ENCODE peak calls at places on chromosomes 13 and 19, in nine cellular contexts. One of them, this sample, is unnamed. For H3K36me3, the result is how much of the 10 kb centered on the place peaks cover.

GRCh38 chr13:86795858-86796257 is 875.3 kb upstream of the SLITRK5 start:
- DNase-seq in left ventricle myocardium inferior: no peak
- DNase-seq in endothelial cell of umbilical vein: no peak
- DNase-seq in BE2C: no peak
- DNase-seq in stomach: no peak
- DNase-seq in lung: no peak
- DNase-seq in mesendoderm: no peak
- DNase-seq in adrenal gland: no peak
- DNase-seq in WERI-Rb-1: no peak
- DNase-seq in this sample: no peak

GRCh38 chr13:47890146-47890814 is 110.8 kb downstream of the SUCLA2 start:
- DNase-seq in left ventricle myocardium inferior: no peak
- DNase-seq in endothelial cell of umbilical vein: no peak
- DNase-seq in BE2C: no peak
- DNase-seq in stomach: no peak
- DNase-seq in lung: no peak
- DNase-seq in mesendoderm: no peak
- DNase-seq in adrenal gland: no peak
- DNase-seq in WERI-Rb-1: no peak
- DNase-seq in this sample: no peak

GRCh38 chr19:39032164-39032918 is at the start of gene FBXO27:
- DNase-seq in left ventricle myocardium inferior: peak
- DNase-seq in endothelial cell of umbilical vein: no peak
- DNase-seq in BE2C: no peak
- DNase-seq in stomach: no peak
- DNase-seq in lung: peak
- DNase-seq in mesendoderm: peak
- DNase-seq in adrenal gland: peak
- DNase-seq in WERI-Rb-1: peak
- DNase-seq in this sample: peak

GRCh38 chr19:48123907-48124675 is 13.5 kb upstream of the PLA2G4C start:
- DNase-seq in left ventricle myocardium inferior: no peak
- DNase-seq in endothelial cell of umbilical vein: peak
- DNase-seq in BE2C: no peak
- DNase-seq in stomach: no peak
- DNase-seq in lung: no peak
- DNase-seq in mesendoderm: no peak
- DNase-seq in adrenal gland: no peak
- DNase-seq in WERI-Rb-1: no peak
- DNase-seq in this sample: no peak

GRCh38 chr13:91946498-91947070 is 548.2 kb downstream of the GPC5 start:
- DNase-seq in left ventricle myocardium inferior: no peak
- DNase-seq in endothelial cell of umbilical vein: peak
- DNase-seq in BE2C: peak
- DNase-seq in stomach: no peak
- DNase-seq in lung: no peak
- DNase-seq in mesendoderm: peak
- DNase-seq in adrenal gland: no peak
- DNase-seq in WERI-Rb-1: peak
- DNase-seq in this sample: peak

GRCh38 chr13:78194904-78195639 is 276.4 kb upstream of the EDNRB start:
- DNase-seq in left ventricle myocardium inferior: no peak
- DNase-seq in endothelial cell of umbilical vein: peak
- DNase-seq in BE2C: no peak
- DNase-seq in stomach: no peak
- DNase-seq in lung: no peak
- DNase-seq in mesendoderm: peak
- DNase-seq in adrenal gland: no peak
- DNase-seq in WERI-Rb-1: peak
- DNase-seq in this sample: no peak

GRCh38 chr19:43651758-43652545 is 12.3 kb upstream of the CADM4 start:
- DNase-seq in left ventricle myocardium inferior: no peak
- DNase-seq in endothelial cell of umbilical vein: peak
- DNase-seq in BE2C: peak
- DNase-seq in stomach: peak
- DNase-seq in lung: peak
- DNase-seq in mesendoderm: peak
- DNase-seq in adrenal gland: peak
- DNase-seq in WERI-Rb-1: peak
- DNase-seq in this sample: peak

GRCh38 chr19:17127671-17128070 is 52.1 kb downstream of the MYO9B start:
- DNase-seq in left ventricle myocardium inferior: no peak
- DNase-seq in endothelial cell of umbilical vein: no peak
- DNase-seq in BE2C: no peak
- DNase-seq in stomach: no peak
- DNase-seq in lung: no peak
- DNase-seq in mesendoderm: no peak
- DNase-seq in adrenal gland: no peak
- DNase-seq in WERI-Rb-1: peak
- DNase-seq in this sample: no peak

GRCh38 chr13:37657134-37657533 is 58.6 kb upstream of the POSTN start:
- DNase-seq in left ventricle myocardium inferior: no peak
- DNase-seq in endothelial cell of umbilical vein: peak
- DNase-seq in BE2C: no peak
- DNase-seq in stomach: no peak
- DNase-seq in lung: no peak
- DNase-seq in mesendoderm: no peak
- DNase-seq in adrenal gland: no peak
- DNase-seq in WERI-Rb-1: no peak
- DNase-seq in this sample: no peak

GRCh38 chr13:76937416-76937815 is 10.9 kb upstream of the ACOD1 start:
- DNase-seq in left ventricle myocardium inferior: no peak
- DNase-seq in endothelial cell of umbilical vein: peak
- DNase-seq in BE2C: no peak
- DNase-seq in stomach: no peak
- DNase-seq in lung: no peak
- DNase-seq in mesendoderm: no peak
- DNase-seq in adrenal gland: peak
- DNase-seq in WERI-Rb-1: no peak
- DNase-seq in this sample: no peak

DNA sequence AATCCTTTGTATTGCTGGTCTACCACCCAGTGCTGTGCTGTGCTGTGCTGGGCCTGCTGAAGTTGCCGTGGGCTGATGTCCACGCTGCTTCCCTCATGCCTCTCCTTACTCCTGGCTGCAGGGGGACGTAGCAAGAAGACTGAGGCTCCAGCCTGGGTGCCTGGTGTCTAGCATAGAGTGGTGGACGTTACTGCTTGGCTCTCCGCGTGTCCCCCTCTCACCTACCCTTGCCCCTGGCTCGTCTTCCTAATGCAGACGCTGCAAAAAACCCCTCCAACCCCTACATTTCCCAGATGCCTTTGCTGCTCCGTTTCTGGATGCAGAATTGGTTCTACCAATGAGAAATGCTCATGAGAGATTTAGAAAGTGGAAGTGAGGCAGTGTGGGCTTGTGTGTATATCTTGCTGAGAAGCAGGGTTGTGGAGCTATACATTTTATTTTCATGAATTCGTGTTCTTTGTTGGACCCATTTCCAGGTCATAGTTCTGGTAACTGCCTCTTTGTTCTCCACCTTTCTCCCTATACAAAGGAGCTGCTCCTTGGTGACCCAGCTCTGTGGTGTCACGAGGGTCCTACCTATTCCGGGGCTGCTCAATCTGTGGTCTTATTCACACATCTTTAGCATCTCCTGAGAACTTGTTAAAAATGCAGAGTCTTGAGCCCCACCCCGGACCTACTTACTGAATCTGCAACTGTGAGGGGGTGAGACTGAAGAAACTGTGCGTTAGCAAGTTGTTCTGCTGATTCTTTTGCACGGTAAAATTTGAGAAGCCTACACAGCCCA is 7.9 kb upstream of the DENND1C start:
- DNase-seq in left ventricle myocardium inferior: no peak
- DNase-seq in endothelial cell of umbilical vein: no peak
- DNase-seq in BE2C: no peak
- DNase-seq in stomach: no peak
- DNase-seq in lung: no peak
- DNase-seq in mesendoderm: no peak
- DNase-seq in adrenal gland: no peak
- DNase-seq in WERI-Rb-1: no peak
- DNase-seq in this sample: peak
- H3K4me3 ChIP-seq in left ventricle myocardium inferior: no peak
- H3K4me3 ChIP-seq in endothelial cell of umbilical vein: no peak
- H3K4me3 ChIP-seq in BE2C: no peak
- H3K4me3 ChIP-seq in stomach: no peak
- H3K4me3 ChIP-seq in lung: no peak
- H3K4me3 ChIP-seq in mesendoderm: no peak
- H3K4me3 ChIP-seq in adrenal gland: no peak
- H3K4me3 ChIP-seq in WERI-Rb-1: no peak
- H3K4me3 ChIP-seq in this sample: no peak

DNA sequence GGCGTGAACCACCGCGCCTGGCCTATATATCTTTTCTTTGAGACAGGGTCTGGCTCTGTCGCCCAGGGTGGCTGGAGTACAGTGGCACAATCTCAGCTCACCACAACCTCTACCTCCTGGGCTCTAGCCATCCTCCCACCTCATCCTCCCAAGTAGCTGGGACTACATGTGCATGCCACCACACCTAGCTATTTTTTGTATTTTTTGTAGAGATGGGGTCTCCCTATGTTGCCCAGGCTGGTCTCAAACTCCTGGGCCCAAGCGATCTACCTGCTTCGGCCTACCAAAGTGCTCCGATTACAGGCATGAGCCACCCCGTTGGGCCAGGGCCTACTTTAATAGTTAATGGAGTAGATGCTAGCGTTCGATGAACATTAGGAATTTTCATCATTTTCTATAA is 3.4 kb downstream of the TNPO2 start:
- DNase-seq in left ventricle myocardium inferior: no peak
- DNase-seq in endothelial cell of umbilical vein: no peak
- DNase-seq in BE2C: no peak
- DNase-seq in stomach: no peak
- DNase-seq in lung: no peak
- DNase-seq in mesendoderm: no peak
- DNase-seq in adrenal gland: no peak
- DNase-seq in WERI-Rb-1: no peak
- DNase-seq in this sample: no peak
- H3K36me3 ChIP-seq in left ventricle myocardium inferior: under half
- H3K36me3 ChIP-seq in endothelial cell of umbilical vein: under half
- H3K36me3 ChIP-seq in BE2C: half or more
- H3K36me3 ChIP-seq in stomach: under half
- H3K36me3 ChIP-seq in lung: under half
- H3K36me3 ChIP-seq in mesendoderm: under half
- H3K36me3 ChIP-seq in adrenal gland: under half
- H3K36me3 ChIP-seq in WERI-Rb-1: half or more
- H3K36me3 ChIP-seq in this sample: under half

GRCh38 chr19:9054207-9054606 is 32.7 kb upstream of the OR1M1 start:
- DNase-seq in left ventricle myocardium inferior: no peak
- DNase-seq in endothelial cell of umbilical vein: no peak
- DNase-seq in BE2C: no peak
- DNase-seq in stomach: no peak
- DNase-seq in lung: no peak
- DNase-seq in mesendoderm: no peak
- DNase-seq in adrenal gland: no peak
- DNase-seq in WERI-Rb-1: no peak
- DNase-seq in this sample: no peak
- H3K4me3 ChIP-seq in left ventricle myocardium inferior: no peak
- H3K4me3 ChIP-seq in endothelial cell of umbilical vein: no peak
- H3K4me3 ChIP-seq in BE2C: no peak
- H3K4me3 ChIP-seq in stomach: no peak
- H3K4me3 ChIP-seq in lung: no peak
- H3K4me3 ChIP-seq in mesendoderm: no peak
- H3K4me3 ChIP-seq in adrenal gland: no peak
- H3K4me3 ChIP-seq in WERI-Rb-1: no peak
- H3K4me3 ChIP-seq in this sample: no peak

DNA sequence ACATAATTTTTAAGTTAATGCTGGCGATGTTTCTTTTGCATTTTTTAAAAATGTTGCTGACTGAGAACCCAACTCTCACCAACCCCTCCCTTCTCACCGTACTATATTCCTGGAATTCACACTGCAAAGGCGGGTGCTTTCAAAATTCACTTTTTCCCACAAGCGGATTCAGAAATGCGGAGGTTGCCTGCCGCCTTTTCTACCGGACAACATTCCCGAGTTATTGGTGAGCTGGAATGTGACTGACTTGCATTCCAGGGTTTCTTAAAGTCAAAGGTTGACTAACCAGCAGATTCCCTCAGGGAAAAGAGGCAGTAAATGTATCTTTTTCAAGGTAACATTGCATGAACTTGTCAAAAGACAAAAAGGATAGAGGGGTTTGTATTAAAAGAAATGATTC is 113.3 kb downstream of the RAB20 start:
- DNase-seq in left ventricle myocardium inferior: no peak
- DNase-seq in endothelial cell of umbilical vein: no peak
- DNase-seq in BE2C: no peak
- DNase-seq in stomach: no peak
- DNase-seq in lung: no peak
- DNase-seq in mesendoderm: peak
- DNase-seq in adrenal gland: no peak
- DNase-seq in WERI-Rb-1: no peak
- DNase-seq in this sample: no peak
- H3K36me3 ChIP-seq in left ventricle myocardium inferior: half or more
- H3K36me3 ChIP-seq in endothelial cell of umbilical vein: under half
- H3K36me3 ChIP-seq in BE2C: under half
- H3K36me3 ChIP-seq in stomach: half or more
- H3K36me3 ChIP-seq in lung: under half
- H3K36me3 ChIP-seq in mesendoderm: under half
- H3K36me3 ChIP-seq in adrenal gland: under half
- H3K36me3 ChIP-seq in WERI-Rb-1: under half
- H3K36me3 ChIP-seq in this sample: under half

DNA sequence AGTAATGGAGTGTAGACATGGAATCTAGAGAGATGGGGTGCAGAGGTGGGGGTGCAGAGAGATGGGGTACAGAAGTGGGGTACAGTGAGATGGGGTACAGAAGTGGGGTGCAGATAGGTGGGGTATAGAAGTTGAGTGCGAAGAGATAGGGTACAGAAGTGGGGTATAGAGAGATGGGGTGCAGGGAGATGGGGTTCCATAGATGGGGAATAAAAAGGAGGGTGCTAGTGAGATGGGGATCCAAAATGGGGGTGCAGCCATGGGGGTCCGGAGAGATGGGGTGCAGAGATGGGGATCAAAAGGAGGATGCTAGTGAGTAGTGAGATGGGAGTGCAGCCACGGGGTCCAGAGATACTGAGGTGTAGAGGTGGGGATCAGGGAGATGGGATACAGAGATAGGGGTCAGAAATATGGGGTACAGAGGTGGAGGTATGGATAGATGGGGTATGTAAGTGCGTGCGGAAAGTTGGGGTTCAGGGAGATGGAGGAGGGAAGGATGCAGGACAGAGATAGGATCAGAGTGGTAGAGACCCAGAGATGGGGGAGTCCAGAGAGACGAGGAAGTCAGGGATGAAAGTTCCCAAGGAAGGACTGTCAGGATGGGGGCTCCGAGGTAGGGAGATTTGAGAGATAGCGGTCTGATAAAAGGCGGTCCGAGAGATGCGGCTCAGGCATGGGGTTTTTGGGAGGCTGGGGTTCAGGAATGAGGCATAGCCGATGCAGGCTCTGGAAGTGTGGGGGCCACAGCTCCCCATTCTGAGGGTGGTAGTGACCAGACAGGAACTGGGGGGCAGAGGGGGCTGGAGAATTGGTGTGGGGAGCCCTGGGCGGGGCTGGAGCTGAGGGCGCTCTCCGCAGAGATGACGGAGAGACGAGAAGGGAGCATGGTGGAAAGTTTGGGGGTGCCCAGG is 3.4 kb downstream of the PALM3 start:
- DNase-seq in left ventricle myocardium inferior: no peak
- DNase-seq in endothelial cell of umbilical vein: no peak
- DNase-seq in BE2C: no peak
- DNase-seq in stomach: no peak
- DNase-seq in lung: no peak
- DNase-seq in mesendoderm: no peak
- DNase-seq in adrenal gland: no peak
- DNase-seq in WERI-Rb-1: no peak
- DNase-seq in this sample: peak
- H3K4me3 ChIP-seq in left ventricle myocardium inferior: no peak
- H3K4me3 ChIP-seq in endothelial cell of umbilical vein: no peak
- H3K4me3 ChIP-seq in BE2C: peak
- H3K4me3 ChIP-seq in stomach: peak
- H3K4me3 ChIP-seq in lung: no peak
- H3K4me3 ChIP-seq in mesendoderm: no peak
- H3K4me3 ChIP-seq in adrenal gland: no peak
- H3K4me3 ChIP-seq in WERI-Rb-1: peak
- H3K4me3 ChIP-seq in this sample: peak